ENCODE peak calls at places on chromosomes 3 and 15, in ten cellular contexts. S is lower lobe of right lung; T is vagina; R is epithelial cell of esophagus; O is GM06990; N is CD8-positive, alpha-beta T cell; B is mesothelial cell of epicardium; F is Calu3; L is astrocyte of the cerebellum; E is prostate gland. Z is an unnamed sample.

GRCh38 chr3:189685854-189686253 is 54.7 kb downstream of the TP63 start:
- DNase-seq in S (no peak), T (no peak), R (peak), O (no peak), N (no peak), B (no peak), F (no peak), L (peak), E (no peak), Z (no peak)

GRCh38 chr3:150784747-150785125 is 21.8 kb upstream of the SIAH2 start:
- DNase-seq in S (no peak), T (no peak), R (peak), O (no peak), N (no peak), B (no peak), F (no peak), L (no peak), E (no peak), Z (no peak)

GRCh38 chr15:100771745-100772144 is 107.9 kb upstream of the ALDH1A3 start:
- DNase-seq in S (no peak), T (no peak), R (no peak), O (no peak), N (no peak), B (no peak), F (no peak), L (no peak), E (peak), Z (no peak)

GRCh38 chr3:66393486-66394260 is 107.1 kb downstream of the LRIG1 start:
- DNase-seq in S (no peak), T (no peak), R (no peak), O (peak), N (peak), B (no peak), F (no peak), L (peak), E (no peak), Z (no peak)

GRCh38 chr3:197595470-197596185 is 39.9 kb upstream of the BDH1 start:
- DNase-seq in S (no peak), T (no peak), R (no peak), O (no peak), N (no peak), B (no peak), F (no peak), L (no peak), E (no peak), Z (no peak)

GRCh38 chr3:13588971-13589370 is 40.0 kb downstream of the FBLN2 start:
- DNase-seq in S (no peak), T (no peak), R (no peak), O (no peak), N (no peak), B (no peak), F (no peak), L (no peak), E (no peak), Z (no peak)

GRCh38 chr15:90869601-90870353 is 1.4 kb downstream of the FURIN start:
- DNase-seq in S (peak), T (no peak), R (peak), O (no peak), N (no peak), B (no peak), F (peak), L (no peak), E (no peak), Z (no peak)

GRCh38 chr3:60758169-60758568 is 493.1 kb downstream of the FHIT start:
- DNase-seq in S (no peak), T (no peak), R (no peak), O (peak), N (no peak), B (no peak), F (no peak), L (no peak), E (no peak), Z (no peak)

GRCh38 chr3:149339931-149340309 is 6.5 kb upstream of the TM4SF18 start:
- DNase-seq in S (peak), T (no peak), R (peak), O (no peak), N (no peak), B (peak), F (peak), L (peak), E (peak), Z (no peak)

GRCh38 chr15:31077181-31077580 is 24.3 kb downstream of the TRPM1 start:
- DNase-seq in S (no peak), T (no peak), R (no peak), O (no peak), N (no peak), B (no peak), F (no peak), L (no peak), E (no peak), Z (no peak)

GRCh38 chr3:16905704-16906103 is 20.9 kb downstream of the PLCL2 start:
- DNase-seq in S (no peak), T (no peak), R (no peak), O (no peak), N (no peak), B (no peak), F (no peak), L (no peak), E (no peak), Z (no peak)

GRCh38 chr3:147915057-147915456 is 505.9 kb downstream of the ZIC1 start:
- DNase-seq in S (no peak), T (no peak), R (no peak), O (no peak), N (no peak), B (no peak), F (no peak), L (peak), E (no peak), Z (no peak)

GRCh38 chr3:177345049-177345972 is 148.0 kb upstream of the TBL1XR1 start:
- DNase-seq in S (peak), T (peak), R (peak), O (no peak), N (peak), B (no peak), F (peak), L (peak), E (peak), Z (peak)

GRCh38 chr15:89657691-89658200 is 2.5 kb upstream of the KIF7 start:
- DNase-seq in S (no peak), T (no peak), R (no peak), O (no peak), N (no peak), B (no peak), F (no peak), L (no peak), E (no peak), Z (no peak)

GRCh38 chr3:197730200-197730599 is 6.5 kb downstream of the RUBCN start:
- DNase-seq in S (no peak), T (no peak), R (peak), O (peak), N (no peak), B (no peak), F (no peak), L (peak), E (no peak), Z (no peak)

GRCh38 chr3:72231439-72232196 is 446.7 kb upstream of the PROK2 start:
- DNase-seq in S (no peak), T (no peak), R (no peak), O (no peak), N (no peak), B (no peak), F (no peak), L (no peak), E (no peak), Z (no peak)

GRCh38 chr3:53160660-53161344 is at the start of gene PRKCD:
- DNase-seq in S (peak), T (no peak), R (peak), O (peak), N (peak), B (peak), F (peak), L (peak), E (peak), Z (peak)
- TF ChIP-seq CTCF in S (peak), T (no peak), R (peak), O (peak), N (peak), B (no peak), F (peak), L (peak), E (peak), Z (no peak)

GRCh38 chr15:55981596-55982249 is 11.7 kb downstream of the NEDD4 start:
- DNase-seq in S (no peak), T (no peak), R (no peak), O (no peak), N (no peak), B (no peak), F (no peak), L (no peak), E (no peak), Z (no peak)
- TF ChIP-seq CTCF in S (no peak), T (no peak), R (no peak), O (no peak), N (no peak), B (no peak), F (no peak), L (no peak), E (no peak), Z (no peak)

GRCh38 chr3:133905376-133905775 is 9.7 kb upstream of the RAB6B start:
- DNase-seq in S (no peak), T (no peak), R (no peak), O (no peak), N (no peak), B (no peak), F (no peak), L (no peak), E (no peak), Z (no peak)

GRCh38 chr3:133899309-133899708 is 3.6 kb upstream of the RAB6B start:
- DNase-seq in S (no peak), T (no peak), R (no peak), O (no peak), N (no peak), B (no peak), F (no peak), L (no peak), E (no peak), Z (no peak)

GRCh38 chr3:133896002-133896761 is 500 bp upstream of the RAB6B start:
- DNase-seq in S (peak), T (peak), R (peak), O (no peak), N (no peak), B (no peak), F (no peak), L (no peak), E (no peak), Z (no peak)

GRCh38 chr3:133897547-133897946 is 1.9 kb upstream of the RAB6B start:
- DNase-seq in S (no peak), T (no peak), R (no peak), O (no peak), N (no peak), B (no peak), F (no peak), L (no peak), E (no peak), Z (no peak)

DNA sequence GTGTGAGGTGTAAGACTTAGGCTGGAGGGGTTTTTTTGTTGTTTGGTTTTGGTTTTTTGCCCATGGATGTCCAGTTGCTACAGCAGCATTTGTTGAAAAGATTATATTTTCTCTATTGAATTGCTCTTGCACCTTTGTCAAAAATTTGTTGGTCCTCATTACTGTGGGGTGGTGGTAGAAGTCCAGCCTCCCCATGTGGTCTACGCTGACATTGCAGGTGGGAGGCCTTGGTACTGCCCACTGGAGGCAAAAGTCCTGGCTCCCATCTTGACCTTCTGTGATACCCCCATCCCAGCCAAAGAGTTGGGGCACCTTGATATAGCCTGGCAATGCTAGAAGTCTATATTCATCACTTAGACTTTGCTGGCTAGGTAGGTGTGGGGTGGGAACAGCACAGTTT is 5.4 kb upstream of the RAB6B start:
- DNase-seq in S (no peak), T (no peak), R (no peak), O (no peak), N (no peak), B (no peak), F (no peak), L (no peak), E (no peak), Z (no peak)
- TF ChIP-seq CTCF in S (no peak), T (no peak), R (no peak), O (peak), N (no peak), B (no peak), F (no peak), L (peak), E (no peak), Z (peak)

GRCh38 chr15:75313116-75313845 is 22.6 kb upstream of the COMMD4 start:
- DNase-seq in S (no peak), T (no peak), R (no peak), O (no peak), N (no peak), B (no peak), F (no peak), L (no peak), E (no peak), Z (no peak)

GRCh38 chr15:75302318-75302717 is 19.7 kb downstream of the GOLGA6D start:
- DNase-seq in S (no peak), T (peak), R (no peak), O (no peak), N (no peak), B (no peak), F (no peak), L (no peak), E (no peak), Z (no peak)

GRCh38 chr15:75309711-75310110 is 26.2 kb upstream of the COMMD4 start:
- DNase-seq in S (no peak), T (no peak), R (no peak), O (no peak), N (no peak), B (no peak), F (no peak), L (no peak), E (no peak), Z (no peak)

GRCh38 chr15:75306188-75306587 is 23.6 kb downstream of the GOLGA6D start:
- DNase-seq in S (no peak), T (no peak), R (no peak), O (no peak), N (no peak), B (no peak), F (no peak), L (no peak), E (no peak), Z (no peak)

DNA sequence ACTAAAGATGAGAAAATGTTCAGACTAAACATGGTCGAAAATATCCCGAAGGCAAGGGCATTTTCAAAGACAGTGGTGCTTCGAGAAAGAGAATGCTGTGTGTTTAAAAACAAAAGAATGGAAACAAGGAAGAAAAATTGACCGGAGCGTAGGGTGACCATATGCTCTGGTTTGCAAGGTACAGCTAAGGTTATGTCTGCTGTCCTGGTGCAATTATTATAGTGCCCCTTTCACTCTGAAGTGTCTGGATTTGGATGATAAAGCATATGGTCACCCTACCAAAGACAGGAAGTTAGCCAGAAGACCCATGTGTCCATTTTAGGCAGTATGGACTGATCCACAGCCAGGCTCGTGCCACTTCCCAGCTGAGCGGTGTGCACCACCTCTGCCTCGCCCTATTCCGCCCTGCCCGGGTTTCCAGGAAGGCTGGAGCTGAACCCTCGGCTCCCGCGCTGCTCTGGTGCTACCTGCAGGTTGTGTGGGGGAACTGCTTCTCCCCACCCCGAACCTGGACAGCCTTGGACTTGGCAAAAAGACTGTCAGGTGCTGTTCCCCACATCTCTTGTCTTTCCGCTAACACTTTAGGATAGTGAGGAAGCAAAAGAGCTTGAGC is 25.2 kb downstream of the GOLGA6D start:
- DNase-seq in S (no peak), T (peak), R (peak), O (peak), N (no peak), B (no peak), F (peak), L (no peak), E (no peak), Z (peak)
- TF ChIP-seq CTCF in S (peak), T (no peak), R (peak), O (peak), N (peak), B (no peak), F (peak), L (peak), E (no peak), Z (peak)

GRCh38 chr15:52343831-52344230 is 48.2 kb upstream of the MYO5C start:
- DNase-seq in S (no peak), T (no peak), R (no peak), O (no peak), N (no peak), B (no peak), F (no peak), L (no peak), E (no peak), Z (no peak)
- TF ChIP-seq CTCF in S (no peak), T (no peak), R (no peak), O (no peak), N (no peak), B (no peak), F (no peak), L (no peak), E (no peak), Z (no peak)

GRCh38 chr3:101181801-101182200 is 138.6 kb downstream of the IMPG2 start:
- DNase-seq in S (no peak), T (no peak), R (no peak), O (no peak), N (no peak), B (no peak), F (no peak), L (no peak), E (no peak), Z (no peak)

GRCh38 chr3:101183151-101183550 is 137.2 kb downstream of the IMPG2 start:
- DNase-seq in S (no peak), T (no peak), R (no peak), O (no peak), N (no peak), B (no peak), F (no peak), L (no peak), E (no peak), Z (no peak)

GRCh38 chr3:101185341-101185740 is 135.0 kb downstream of the IMPG2 start:
- DNase-seq in S (no peak), T (no peak), R (no peak), O (no peak), N (no peak), B (no peak), F (no peak), L (no peak), E (no peak), Z (no peak)

GRCh38 chr3:101182734-101183133 is 137.6 kb downstream of the IMPG2 start:
- DNase-seq in S (no peak), T (no peak), R (peak), O (no peak), N (no peak), B (no peak), F (peak), L (no peak), E (no peak), Z (no peak)

DNA sequence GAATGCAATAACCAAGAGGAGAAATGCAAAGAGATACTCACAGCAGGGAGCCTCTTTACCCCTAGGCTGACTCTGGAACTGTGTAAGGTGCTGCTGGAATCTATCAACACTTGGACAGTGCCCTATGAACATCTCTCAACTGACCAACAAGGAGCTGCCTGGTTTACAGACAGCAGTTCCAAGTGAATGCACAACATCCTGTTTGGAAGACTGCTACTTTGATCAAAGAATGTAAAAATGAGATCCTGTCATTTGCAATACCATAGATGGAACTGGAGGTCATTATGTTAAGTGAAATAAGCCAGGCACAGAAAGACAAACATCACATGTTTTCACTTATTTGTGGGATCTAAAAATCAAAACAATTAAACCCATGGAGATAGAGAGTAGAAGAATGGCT is 136.3 kb downstream of the IMPG2 start:
- DNase-seq in S (no peak), T (no peak), R (no peak), O (no peak), N (no peak), B (no peak), F (no peak), L (no peak), E (no peak), Z (no peak)
- TF ChIP-seq CTCF in S (no peak), T (no peak), R (no peak), O (no peak), N (no peak), B (no peak), F (no peak), L (no peak), E (no peak), Z (no peak)

DNA sequence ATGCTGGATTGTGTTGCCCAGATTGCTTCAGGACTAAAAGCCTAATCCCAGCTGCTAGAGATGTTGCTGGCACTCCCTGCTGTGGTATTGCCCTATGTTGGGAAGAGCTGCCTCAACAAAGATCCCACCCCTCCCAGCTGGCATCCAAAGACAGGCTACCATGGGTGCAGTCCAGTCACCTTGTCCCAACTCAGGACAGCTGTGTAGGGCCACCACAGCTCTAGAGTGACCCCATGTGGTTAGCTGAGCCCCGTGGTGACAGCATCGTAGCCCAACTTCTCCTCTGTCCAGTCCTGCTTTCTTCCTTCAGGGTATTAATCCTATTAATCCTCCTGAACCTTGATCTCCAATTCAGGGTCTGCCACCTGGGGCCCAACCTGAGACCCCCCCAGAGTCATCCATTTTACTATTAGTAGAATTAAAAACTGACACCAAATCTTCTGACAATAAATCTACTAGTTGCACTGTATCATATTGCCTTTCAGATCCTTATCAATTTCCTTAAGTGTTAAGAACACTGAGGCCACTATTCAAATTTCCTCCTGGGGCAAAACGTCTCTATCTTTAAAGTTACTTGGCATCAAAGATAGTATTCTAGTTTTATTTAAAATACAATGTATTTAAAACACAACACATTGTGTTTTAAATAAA is 83.5 kb downstream of the AQP9 start:
- DNase-seq in S (peak), T (no peak), R (peak), O (no peak), N (no peak), B (no peak), F (peak), L (no peak), E (no peak), Z (peak)
- TF ChIP-seq CTCF in S (peak), T (no peak), R (peak), O (peak), N (no peak), B (no peak), F (peak), L (peak), E (no peak), Z (peak)

GRCh38 chr3:186930639-186931486 is 537 bp downstream of the ST6GAL1 start:
- DNase-seq in S (peak), T (no peak), R (peak), O (peak), N (peak), B (no peak), F (peak), L (no peak), E (peak), Z (peak)
- TF ChIP-seq CTCF in S (peak), T (no peak), R (no peak), O (peak), N (no peak), B (no peak), F (no peak), L (no peak), E (peak), Z (peak)

DNA sequence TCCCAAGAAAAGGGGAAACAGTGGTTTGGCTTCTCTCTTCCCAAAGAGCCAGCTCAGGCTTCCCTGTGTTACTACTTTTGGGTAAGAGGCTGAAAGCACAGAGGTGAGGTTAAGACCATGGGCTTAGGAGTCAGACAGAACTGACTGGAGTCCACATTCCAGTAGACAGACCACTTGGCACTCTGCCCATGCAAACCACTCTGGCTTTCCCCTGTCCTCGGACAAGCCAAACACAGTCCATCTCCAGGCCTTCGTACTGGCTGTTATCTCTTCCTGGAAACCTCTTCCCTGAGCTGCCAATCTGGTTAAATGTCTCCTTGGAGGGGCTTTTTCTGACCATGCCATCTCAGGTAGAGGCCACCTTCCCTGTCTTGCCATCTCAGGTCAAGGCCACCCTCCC is 53.1 kb upstream of the FAM3D start:
- DNase-seq in S (no peak), T (no peak), R (no peak), O (no peak), N (no peak), B (peak), F (no peak), L (no peak), E (no peak), Z (no peak)
- TF ChIP-seq CTCF in S (no peak), T (no peak), R (no peak), O (no peak), N (no peak), B (no peak), F (no peak), L (no peak), E (no peak), Z (no peak)